ENCODE peak calls at places on chromosomes 16 and 17, in four cellular contexts. One of them, this sample, is unnamed.

GRCh38 chr16:85462405-85463227 is 150.5 kb upstream of the GSE1 start:
- DNase-seq in GDM1: no peak
- DNase-seq in Calu3: no peak
- DNase-seq in dermis blood vessel endothelial cell: no peak
- DNase-seq in this sample: peak

GRCh38 chr16:85611455-85612190 is 1.5 kb upstream of the GSE1 start:
- DNase-seq in dermis blood vessel endothelial cell: peak
- DNase-seq in Calu3: peak
- DNase-seq in GDM1: peak
- DNase-seq in this sample: peak

GRCh38 chr17:78252701-78253635 is 21.5 kb downstream of the TMEM235 start:
- DNase-seq in dermis blood vessel endothelial cell: no peak
- DNase-seq in Calu3: no peak
- DNase-seq in GDM1: no peak
- DNase-seq in this sample: no peak

GRCh38 chr16:89615596-89616090 is 2.2 kb downstream of the DPEP1 start:
- DNase-seq in GDM1: no peak
- DNase-seq in Calu3: peak
- DNase-seq in dermis blood vessel endothelial cell: peak
- DNase-seq in this sample: peak

GRCh38 chr17:68400404-68400735 is 56.9 kb downstream of the WIPI1 start:
- DNase-seq in GDM1: no peak
- DNase-seq in Calu3: no peak
- DNase-seq in dermis blood vessel endothelial cell: no peak
- DNase-seq in this sample: no peak

GRCh38 chr17:82241183-82241925 is 12.5 kb downstream of the SLC16A3 start:
- DNase-seq in GDM1: no peak
- DNase-seq in Calu3: peak
- DNase-seq in dermis blood vessel endothelial cell: peak
- DNase-seq in this sample: no peak

GRCh38 chr17:79874329-79874981 is 35.2 kb upstream of the CBX4 start:
- DNase-seq in GDM1: no peak
- DNase-seq in dermis blood vessel endothelial cell: peak
- DNase-seq in Calu3: peak
- DNase-seq in this sample: peak

GRCh38 chr16:67701420-67701819 is 17.7 kb downstream of the GFOD2 start:
- DNase-seq in Calu3: no peak
- DNase-seq in dermis blood vessel endothelial cell: no peak
- DNase-seq in GDM1: no peak
- DNase-seq in this sample: no peak